ENCODE peak calls at places on chromosomes 6 and 20, in five cellular contexts. M, C, H, J and N are unnamed samples.

GRCh38 chr6:96899019-96899418 is 1.3 kb upstream of the NDUFAF4 start:
- DNase-seq in H (peak), C (no peak), J (no peak), M (no peak), N (no peak)

GRCh38 chr20:54086444-54087134 is 16.2 kb upstream of the BCAS1 start:
- DNase-seq in H (no peak), C (no peak), M (no peak), J (no peak), N (no peak)

GRCh38 chr6:35518566-35519312 is 6.0 kb upstream of the TULP1 start:
- DNase-seq in M (no peak), C (no peak), H (no peak), J (no peak), N (no peak)

GRCh38 chr6:21846541-21847451 is 253.2 kb downstream of the SOX4 start:
- DNase-seq in M (no peak), H (no peak), C (no peak), J (peak), N (no peak)

GRCh38 chr6:1812487-1812886 is 202.8 kb downstream of the FOXC1 start:
- DNase-seq in H (no peak), C (no peak), M (no peak), J (no peak), N (no peak)

GRCh38 chr6:111686249-111686997 is 80.7 kb upstream of the TRAF3IP2 start:
- DNase-seq in M (no peak), J (peak), C (no peak), H (no peak), N (no peak)

GRCh38 chr6:46888578-46888977 is 33.2 kb downstream of the ADGRF5 start:
- DNase-seq in C (no peak), H (no peak), M (no peak), J (no peak), N (no peak)

GRCh38 chr6:5521322-5521721 is 260.0 kb downstream of the FARS2 start:
- DNase-seq in H (no peak), M (no peak), C (no peak), J (no peak), N (no peak)

GRCh38 chr20:50628853-50629674 is 62.3 kb downstream of the RIPOR3 start:
- DNase-seq in M (no peak), H (no peak), C (no peak), J (no peak), N (no peak)